ENCODE peak calls at places on chromosome 20, in eight cellular contexts. C, J, M, H, Y, A, T and V are unnamed samples.

GRCh38 chr20:47476452-47476851 is 25.2 kb upstream of the NCOA3 start:
- DNase-seq in J (no peak), M (no peak), Y (no peak), C (no peak), T (no peak), H (no peak), A (no peak), V (no peak)

GRCh38 chr20:31257364-31257763 is at the start of gene DEFB115:
- DNase-seq in C (no peak), A (no peak), Y (no peak), M (no peak), J (no peak), T (no peak), H (no peak), V (no peak)

GRCh38 chr20:58141971-58142842 is 86.2 kb downstream of the ANKRD60 start:
- DNase-seq in C (no peak), A (no peak), M (no peak), J (no peak), Y (no peak), T (no peak), H (peak), V (no peak)

GRCh38 chr20:6384368-6384767 is 261.5 kb upstream of the FERMT1 start:
- DNase-seq in C (no peak), J (no peak), H (no peak), M (no peak), Y (no peak), A (no peak), T (no peak), V (no peak)

GRCh38 chr20:45967551-45968080 is 4.4 kb downstream of the ZNF335 start:
- DNase-seq in J (no peak), Y (no peak), M (no peak), H (no peak), A (no peak), T (no peak), C (no peak), V (no peak)

GRCh38 chr20:833121-833449 is 430 bp upstream of the FAM110A start:
- DNase-seq in J (no peak), M (no peak), H (no peak), Y (no peak), C (no peak), A (no peak), T (no peak), V (no peak)

GRCh38 chr20:61303217-61303616 is 51.2 kb downstream of the CDH4 start:
- DNase-seq in M (no peak), A (no peak), Y (no peak), T (no peak), C (no peak), J (no peak), H (no peak), V (no peak)

GRCh38 chr20:19735446-19735845 is 22.6 kb upstream of the RIN2 start:
- DNase-seq in Y (peak), A (peak), M (no peak), H (peak), J (no peak), C (no peak), T (no peak), V (no peak)

GRCh38 chr20:62500237-62500864 is 24.6 kb upstream of the GATA5 start:
- DNase-seq in C (peak), Y (peak), M (peak), T (peak), A (peak), J (peak), H (peak), V (peak)

GRCh38 chr20:23350855-23351838 is 556 bp downstream of the NXT1 start:
- DNase-seq in Y (peak), M (no peak), J (peak), A (peak), C (peak), H (peak), T (no peak), V (peak)

GRCh38 chr20:47392015-47392720 is 35.7 kb upstream of the ZMYND8 start:
- DNase-seq in A (peak), J (no peak), T (no peak), C (no peak), M (no peak), H (no peak), Y (no peak), V (no peak)

GRCh38 chr20:44576297-44576696 is 6.1 kb upstream of the PKIG start:
- DNase-seq in H (no peak), A (peak), J (no peak), T (no peak), M (no peak), Y (no peak), C (no peak), V (no peak)

GRCh38 chr20:33552519-33552918 is 62.6 kb downstream of the CBFA2T2 start:
- DNase-seq in M (no peak), J (no peak), T (no peak), C (no peak), A (no peak), H (no peak), Y (no peak), V (no peak)

GRCh38 chr20:14544688-14545087 is 207.3 kb upstream of the FLRT3 start:
- DNase-seq in A (no peak), T (no peak), C (no peak), Y (no peak), H (no peak), J (no peak), M (no peak), V (peak)

GRCh38 chr20:47272893-47273590 is 83.5 kb downstream of the ZMYND8 start:
- DNase-seq in T (peak), C (peak), M (no peak), Y (peak), H (peak), J (peak), A (peak), V (peak)

GRCh38 chr20:51492167-51493092 is 50.1 kb downstream of the NFATC2 start:
- DNase-seq in Y (peak), M (peak), J (no peak), T (no peak), C (no peak), H (no peak), A (peak), V (no peak)

GRCh38 chr20:56433880-56434255 is 21.8 kb downstream of the CASS4 start:
- DNase-seq in J (no peak), M (no peak), T (no peak), Y (no peak), C (no peak), H (no peak), A (peak), V (no peak)

GRCh38 chr20:58109126-58109880 is 119.2 kb downstream of the ANKRD60 start:
- DNase-seq in C (no peak), Y (no peak), A (peak), J (no peak), T (no peak), H (no peak), M (no peak), V (no peak)

GRCh38 chr20:51427625-51428291 is 114.8 kb downstream of the NFATC2 start:
- DNase-seq in T (no peak), J (no peak), Y (no peak), A (no peak), M (no peak), C (no peak), H (no peak), V (no peak)

GRCh38 chr20:62368629-62369507 is 1.8 kb upstream of the LAMA5 start:
- DNase-seq in H (no peak), Y (peak), M (no peak), C (no peak), T (no peak), A (peak), J (no peak), V (no peak)

GRCh38 chr20:24692429-24693190 is 223.2 kb downstream of the SYNDIG1 start:
- DNase-seq in A (no peak), J (no peak), H (peak), Y (no peak), M (no peak), T (no peak), C (no peak), V (no peak)

GRCh38 chr20:61185841-61186601 is 66.0 kb upstream of the CDH4 start:
- DNase-seq in H (no peak), T (no peak), A (peak), Y (no peak), M (no peak), C (no peak), J (no peak), V (no peak)

GRCh38 chr20:8853805-8854338 is 215.0 kb upstream of the PLCB4 start:
- DNase-seq in J (peak), A (peak), C (no peak), T (peak), Y (peak), H (peak), M (no peak), V (peak)

GRCh38 chr20:8646716-8647115 is 422.2 kb upstream of the PLCB4 start:
- DNase-seq in M (no peak), A (peak), J (no peak), C (no peak), H (no peak), Y (no peak), T (no peak), V (no peak)

GRCh38 chr20:35476288-35476687 is 20.9 kb downstream of the CEP250 start:
- DNase-seq in C (no peak), Y (no peak), H (no peak), T (no peak), A (no peak), J (no peak), M (no peak), V (no peak)

GRCh38 chr20:31974975-31975481 is 7.1 kb downstream of the XKR7 start:
- DNase-seq in C (no peak), Y (no peak), J (no peak), M (no peak), H (no peak), T (no peak), A (no peak), V (peak)

GRCh38 chr20:59646487-59646886 is 42.1 kb downstream of the PHACTR3 start:
- DNase-seq in M (no peak), A (no peak), T (no peak), J (no peak), H (no peak), C (no peak), Y (no peak), V (no peak)

GRCh38 chr20:36279776-36280175 is 26.4 kb upstream of the DLGAP4 start:
- DNase-seq in J (no peak), Y (no peak), T (no peak), H (no peak), C (no peak), A (no peak), M (no peak), V (no peak)

GRCh38 chr20:52230406-52230805 is 38.8 kb upstream of the ZFP64 start:
- DNase-seq in Y (peak), M (no peak), C (no peak), A (no peak), T (no peak), H (no peak), J (no peak), V (no peak)